ENCODE peak calls at places on chromosome 21, in four cellular contexts. W is AML-193, Y is LoVo, T is HFFc6. F is an unnamed sample.

GRCh38 chr21:37402251-37402867 is 35.8 kb downstream of the DYRK1A start:
- DNase-seq in W (no peak), Y (no peak), T (no peak), F (no peak)

GRCh38 chr21:46557469-46557868 is 47.4 kb downstream of the S100B start:
- DNase-seq in W (no peak), Y (no peak), T (no peak), F (no peak)

GRCh38 chr21:31988492-31989285 is 115.9 kb downstream of the HUNK start:
- DNase-seq in W (no peak), Y (no peak), T (no peak), F (no peak)

GRCh38 chr21:31505975-31506374 is 153.5 kb upstream of the SOD1 start:
- DNase-seq in W (no peak), Y (no peak), T (no peak), F (no peak)

GRCh38 chr21:42193721-42194120 is 25.2 kb upstream of the ABCG1 start:
- DNase-seq in W (no peak), Y (no peak), T (no peak), F (no peak)

GRCh38 chr21:45292399-45293213 is 4.9 kb upstream of the POFUT2 start:
- DNase-seq in W (peak), Y (peak), T (peak), F (peak)

GRCh38 chr21:18940791-18941190 is 537.2 kb upstream of the TMPRSS15 start:
- DNase-seq in W (no peak), Y (no peak), T (no peak), F (no peak)

GRCh38 chr21:35219291-35219690 is 170.2 kb upstream of the RUNX1 start:
- DNase-seq in W (no peak), Y (no peak), T (no peak), F (no peak)

GRCh38 chr21:15992171-15992570 is 262.4 kb downstream of the USP25 start:
- DNase-seq in W (no peak), Y (no peak), T (peak), F (no peak)

GRCh38 chr21:36882776-36883175 is 83.7 kb downstream of the HLCS start:
- DNase-seq in W (no peak), Y (no peak), T (no peak), F (no peak)

GRCh38 chr21:33047231-33047630 is 21.5 kb downstream of the OLIG2 start:
- DNase-seq in W (no peak), Y (no peak), T (peak), F (no peak)

GRCh38 chr21:26449161-26449560 is 123.9 kb downstream of the CYYR1 start:
- DNase-seq in W (no peak), Y (no peak), T (peak), F (no peak)

GRCh38 chr21:17461582-17461981 is 51.3 kb upstream of the CXADR start:
- DNase-seq in W (no peak), Y (no peak), T (no peak), F (no peak)

GRCh38 chr21:44706706-44707615 is 4.4 kb downstream of the TSPEAR start:
- DNase-seq in W (no peak), Y (no peak), T (no peak), F (no peak)

GRCh38 chr21:42319851-42320602 is 4.8 kb upstream of the TFF3 start:
- DNase-seq in W (peak), Y (no peak), T (no peak), F (no peak)

GRCh38 chr21:32977216-32977615 is 48.5 kb upstream of the OLIG2 start:
- DNase-seq in W (no peak), Y (no peak), T (no peak), F (no peak)

GRCh38 chr21:38376235-38376634 is 119.4 kb downstream of the KCNJ15 start:
- DNase-seq in W (peak), Y (no peak), T (no peak), F (no peak)

GRCh38 chr21:33884361-33885157 is 31.0 kb downstream of the ATP5PO start:
- DNase-seq in W (no peak), Y (no peak), T (peak), F (peak)

GRCh38 chr21:45435405-45435981 is 30.5 kb downstream of the COL18A1 start:
- DNase-seq in W (no peak), Y (no peak), T (no peak), F (no peak)

GRCh38 chr21:33403128-33403785 is at the start of gene IFNGR2:
- DNase-seq in W (no peak), Y (peak), T (no peak), F (no peak)

GRCh38 chr21:42056996-42057689 is 14.0 kb upstream of the UMODL1 start:
- DNase-seq in W (no peak), Y (peak), T (no peak), F (peak)

GRCh38 chr21:41425588-41425953 is 468 bp upstream of the MX1 start:
- DNase-seq in W (no peak), Y (no peak), T (no peak), F (no peak)

GRCh38 chr21:15062566-15062965 is 2.2 kb downstream of the NRIP1 start:
- DNase-seq in W (peak), Y (no peak), T (peak), F (no peak)

GRCh38 chr21:34122047-34122446 is 48.7 kb downstream of the MRPS6 start:
- DNase-seq in W (no peak), Y (no peak), T (no peak), F (no peak)

GRCh38 chr21:26845066-26845749 is at the start of gene ADAMTS1:
- DNase-seq in W (no peak), Y (no peak), T (peak), F (peak)

GRCh38 chr21:41348434-41348833 is 13.4 kb upstream of the MX2 start:
- DNase-seq in W (no peak), Y (no peak), T (no peak), F (no peak)

GRCh38 chr21:39867198-39867650 is at the start of gene PCP4:
- DNase-seq in W (peak), Y (peak), T (peak), F (no peak)

GRCh38 chr21:33396966-33397365 is 6.2 kb upstream of the IFNGR2 start:
- DNase-seq in W (no peak), Y (no peak), T (no peak), F (no peak)

GRCh38 chr21:15097580-15097979 is 32.8 kb upstream of the NRIP1 start:
- DNase-seq in W (no peak), Y (no peak), T (no peak), F (no peak)

F was measured in AG09319.